ENCODE peak calls at places on chromosomes 4 and X, in seven cellular contexts. K is iPS-NIHi11; S is effector CD4-positive, alpha-beta T cell; N is IMR-90; E is NAMALWA; J is effector CD8-positive, alpha-beta T cell; I is HuH-7.5. Q is an unnamed sample.

GRCh38 chr4:156968479-156968984 is 3.1 kb downstream of the PDGFC start:
- DNase-seq in K (peak; percentile 46), S (no peak), N (peak; percentile 85), E (peak; percentile 72), J (no peak), I (no peak), Q (peak; percentile 62)

GRCh38 chrX:16786791-16787735 is 797 bp downstream of the TXLNG start:
- DNase-seq in K (peak; percentile 28), S (peak; percentile 32), N (no peak), E (peak; percentile 45), J (peak; percentile 24), I (no peak), Q (no peak)

GRCh38 chr4:152943673-152944072 is 7.5 kb downstream of the FHDC1 start:
- DNase-seq in K (no peak), S (no peak), N (peak; percentile 44), E (no peak), J (no peak), I (no peak), Q (no peak)

GRCh38 chr4:17095771-17096170 is 197.3 kb upstream of the LDB2 start:
- DNase-seq in K (no peak), S (no peak), N (no peak), E (no peak), J (no peak), I (no peak), Q (no peak)

GRCh38 chr4:26779224-26779623 is 81.4 kb upstream of the STIM2 start:
- DNase-seq in K (no peak), S (no peak), N (no peak), E (no peak), J (no peak), I (no peak), Q (peak; percentile 73)

GRCh38 chr4:121072836-121073362 is 564 bp upstream of the NDNF start:
- DNase-seq in K (no peak), S (no peak), N (no peak), E (no peak), J (no peak), I (no peak), Q (no peak)

GRCh38 chr4:2255501-2256155 is 6.3 kb downstream of the MXD4 start:
- DNase-seq in K (peak; percentile 9), S (no peak), N (no peak), E (no peak), J (no peak), I (no peak), Q (no peak)

GRCh38 chr4:153222790-153223417 is 18.7 kb downstream of the TRIM2 start:
- DNase-seq in K (peak; percentile 75), S (no peak), N (peak; percentile 41), E (no peak), J (no peak), I (no peak), Q (no peak)

GRCh38 chrX:2401201-2401589 is 99.6 kb downstream of the DHRSX start:
- DNase-seq in K (no peak), S (no peak), N (no peak), E (no peak), J (no peak), I (no peak), Q (no peak)

GRCh38 chrX:136528645-136529315 is 3.2 kb upstream of the VGLL1 start:
- DNase-seq in K (peak; percentile 43), S (no peak), N (no peak), E (peak; percentile 9), J (no peak), I (no peak), Q (no peak)

GRCh38 chr4:115929373-115929772 is 816.0 kb upstream of the NDST4 start:
- DNase-seq in K (no peak), S (no peak), N (no peak), E (no peak), J (no peak), I (no peak), Q (no peak)

GRCh38 chrX:121010218-121010617 is 24.7 kb upstream of the CT47A1 start:
- DNase-seq in K (no peak), S (no peak), N (no peak), E (no peak), J (no peak), I (no peak), Q (no peak)

GRCh38 chr4:7199129-7199725 is 6.9 kb downstream of the SORCS2 start:
- DNase-seq in K (no peak), S (no peak), N (no peak), E (no peak), J (no peak), I (no peak), Q (no peak)

GRCh38 chr4:85825937-85826678 is 351.2 kb downstream of the ARHGAP24 start:
- DNase-seq in K (peak; percentile 49), S (no peak), N (peak; percentile 58), E (peak; percentile 45), J (no peak), I (peak; percentile 4), Q (no peak)

GRCh38 chr4:139934786-139935330 is 219.1 kb downstream of the MAML3 start:
- DNase-seq in K (no peak), S (no peak), N (no peak), E (no peak), J (no peak), I (no peak), Q (no peak)

GRCh38 chrX:38154818-38155217 is 65.9 kb downstream of the SRPX start:
- DNase-seq in K (no peak), S (no peak), N (no peak), E (no peak), J (no peak), I (no peak), Q (no peak)

GRCh38 chr4:105274504-105274903 is 127.8 kb downstream of the TET2 start:
- DNase-seq in K (no peak), S (no peak), N (no peak), E (no peak), J (no peak), I (no peak), Q (no peak)

GRCh38 chr4:70688795-70689231 is 481 bp downstream of the UTP3 start:
- DNase-seq in K (no peak), S (peak; percentile 6), N (no peak), E (no peak), J (no peak), I (no peak), Q (no peak)